ENCODE peak calls at places on chromosomes 6 and 20, in seven cellular contexts. X is astrocyte of the spinal cord, O is fibroblast of lung, I is cardiac muscle cell, R is foreskin keratinocyte, W is MCF 10A, G is HFF-Myc. N is an unnamed sample.
A peak's percentile ranks its signal among the peaks of the same experiment; 100 is the strongest.

GRCh38 chr6:4032475-4032874 is 46.5 kb downstream of the FAM217A start:
- DNase-seq in X (no peak), O (no peak), I (no peak), R (no peak), W (no peak), G (no peak), N (no peak)

GRCh38 chr6:78487401-78487800 is 379.9 kb upstream of the IRAK1BP1 start:
- DNase-seq in X (no peak), O (no peak), I (no peak), R (peak; percentile 37), W (no peak), G (no peak), N (no peak)

GRCh38 chr6:5718231-5718947 is 288.3 kb downstream of the NRN1 start:
- DNase-seq in X (no peak), O (no peak), I (no peak), R (no peak), W (no peak), G (no peak), N (peak; percentile 29)

GRCh38 chr6:158020272-158020711 is 38.6 kb downstream of the SYNJ2 start:
- DNase-seq in X (no peak), O (no peak), I (no peak), R (no peak), W (no peak), G (no peak), N (no peak)

GRCh38 chr6:44456070-44456965 is 68.8 kb downstream of the CDC5L start:
- DNase-seq in X (peak; percentile 55), O (peak; percentile 61), I (peak; percentile 73), R (peak; percentile 30), W (peak; percentile 76), G (peak; percentile 25), N (no peak)

GRCh38 chr6:88641178-88641903 is 322.1 kb downstream of the RNGTT start:
- DNase-seq in X (no peak), O (peak; percentile 45), I (no peak), R (peak; percentile 13), W (no peak), G (no peak), N (no peak)

GRCh38 chr20:37524221-37524700 is 3.2 kb downstream of the NNAT start:
- DNase-seq in X (no peak), O (no peak), I (no peak), R (no peak), W (no peak), G (no peak), N (no peak)

GRCh38 chr20:37741055-37741454 is 47.2 kb downstream of the CTNNBL1 start:
- DNase-seq in X (peak; percentile 46), O (peak; percentile 35), I (peak; percentile 32), R (peak; percentile 48), W (peak; percentile 24), G (no peak), N (no peak)

GRCh38 chr6:115783402-115784061 is 277.2 kb downstream of the FRK start:
- DNase-seq in X (peak; percentile 64), O (peak; percentile 1), I (peak; percentile 44), R (peak; percentile 8), W (peak; percentile 28), G (no peak), N (no peak)

GRCh38 chr6:112680076-112680475 is 332.9 kb downstream of the RFPL4B start:
- DNase-seq in X (peak; percentile 37), O (no peak), I (no peak), R (no peak), W (no peak), G (no peak), N (no peak)

GRCh38 chr20:1809611-1810510 is 85.3 kb upstream of the SIRPA start:
- DNase-seq in X (peak; percentile 49), O (no peak), I (no peak), R (peak; percentile 94), W (no peak), G (no peak), N (peak; percentile 52)

GRCh38 chr20:57008217-57008616 is 258.2 kb downstream of the BMP7 start:
- DNase-seq in X (no peak), O (no peak), I (no peak), R (peak; percentile 67), W (no peak), G (no peak), N (no peak)

GRCh38 chr6:4774296-4774695 is 1.9 kb upstream of the CDYL start:
- DNase-seq in X (no peak), O (no peak), I (no peak), R (no peak), W (no peak), G (no peak), N (no peak)

GRCh38 chr20:20552076-20552475 is 160.4 kb downstream of the RALGAPA2 start:
- DNase-seq in X (no peak), O (no peak), I (no peak), R (no peak), W (no peak), G (no peak), N (no peak)

GRCh38 chr20:19742974-19743649 is 14.9 kb upstream of the RIN2 start:
- DNase-seq in X (no peak), O (no peak), I (no peak), R (no peak), W (no peak), G (no peak), N (no peak)

GRCh38 chr6:42754759-42755158 is 8.9 kb upstream of the TBCC start:
- DNase-seq in X (no peak), O (no peak), I (no peak), R (no peak), W (no peak), G (no peak), N (no peak)

GRCh38 chr6:112827793-112828192 is 480.7 kb downstream of the RFPL4B start:
- DNase-seq in X (no peak), O (no peak), I (peak; percentile 22), R (no peak), W (no peak), G (no peak), N (no peak)

GRCh38 chr20:5510446-5510845 is 193.7 kb upstream of the PROKR2 start:
- DNase-seq in X (peak; percentile 3), O (no peak), I (no peak), R (no peak), W (no peak), G (no peak), N (no peak)

GRCh38 chr6:169807699-169808607 is 56.5 kb downstream of the ERMARD start:
- DNase-seq in X (no peak), O (no peak), I (no peak), R (no peak), W (no peak), G (no peak), N (peak; percentile 36)

GRCh38 chr20:61387204-61387958 is 135.3 kb downstream of the CDH4 start:
- DNase-seq in X (peak; percentile 54), O (peak; percentile 51), I (peak; percentile 17), R (peak; percentile 69), W (peak; percentile 78), G (peak; percentile 25), N (no peak)

DNA sequence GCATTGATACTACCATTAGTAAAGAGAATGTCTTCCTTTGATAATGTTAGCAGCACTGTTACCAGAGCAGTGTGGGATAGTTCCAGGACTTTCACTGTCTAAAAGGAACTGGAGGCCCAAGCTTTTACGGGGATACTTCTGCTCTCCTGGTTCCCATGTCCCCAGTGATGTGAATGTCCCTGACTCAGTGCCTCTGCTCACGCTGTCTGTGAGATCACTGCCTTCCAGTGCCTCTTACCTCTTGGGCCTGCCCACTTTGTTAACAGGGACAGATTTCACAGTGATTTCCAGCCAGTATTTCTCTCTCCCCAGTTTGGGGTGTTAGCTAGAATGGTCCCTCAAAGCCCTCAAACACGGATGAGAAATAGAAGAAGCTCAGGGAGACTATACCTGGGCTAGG is 14.4 kb downstream of the PTPRA start:
- DNase-seq in X (no peak), O (no peak), I (no peak), R (no peak), W (no peak), G (no peak), N (no peak)
- TF ChIP-seq CTCF in X (no peak), O (no peak), I (no peak), R (no peak), W (no peak), G (no peak), N (no peak)

GRCh38 chr6:69732640-69733039 is 64.2 kb downstream of the LMBRD1 start:
- DNase-seq in X (peak; percentile 8), O (peak; percentile 40), I (peak; percentile 38), R (no peak), W (peak; percentile 4), G (no peak), N (no peak)
- TF ChIP-seq CTCF in X (no peak), O (no peak), I (peak; percentile 35), R (peak; percentile 49), W (peak; percentile 14), G (no peak), N (peak; percentile 57)

GRCh38 chr6:50180646-50181045 is 130.9 kb upstream of the DEFB112 start:
- DNase-seq in X (no peak), O (no peak), I (no peak), R (peak; percentile 2), W (no peak), G (no peak), N (no peak)

GRCh38 chr6:50187212-50188055 is 137.7 kb upstream of the DEFB112 start:
- DNase-seq in X (no peak), O (no peak), I (no peak), R (no peak), W (no peak), G (no peak), N (no peak)

DNA sequence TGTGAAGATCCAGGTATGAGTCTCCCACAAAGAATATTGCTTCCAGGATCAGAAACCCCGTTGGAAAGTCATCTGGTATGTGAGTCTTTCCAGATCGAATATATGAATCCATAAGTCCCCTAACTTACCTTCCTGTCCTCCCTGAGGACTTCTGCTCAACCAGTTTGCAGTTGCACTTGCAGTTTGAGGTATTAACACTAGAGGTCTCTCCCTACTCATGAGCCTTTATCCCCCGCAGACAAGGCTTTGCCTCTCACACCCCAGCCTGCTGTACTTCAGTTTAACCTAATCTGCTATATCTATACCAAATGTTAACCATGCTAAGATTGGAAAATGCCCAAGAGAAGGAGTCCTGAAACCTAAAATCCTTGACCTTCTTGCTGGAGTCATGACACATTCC is 135.3 kb upstream of the DEFB112 start:
- DNase-seq in X (no peak), O (peak; percentile 2), I (no peak), R (no peak), W (peak; percentile 37), G (no peak), N (no peak)
- TF ChIP-seq CTCF in X (no peak), O (no peak), I (no peak), R (peak; percentile 35), W (no peak), G (no peak), N (peak; percentile 67)

GRCh38 chr20:44800398-44801046 is 9.8 kb downstream of the RIMS4 start:
- DNase-seq in X (no peak), O (no peak), I (no peak), R (no peak), W (peak; percentile 20), G (no peak), N (no peak)
- TF ChIP-seq CTCF in X (peak; percentile 22), O (no peak), I (peak; percentile 38), R (peak; percentile 38), W (peak; percentile 23), G (peak; percentile 30), N (no peak)

GRCh38 chr20:25083773-25084615 is 2.1 kb upstream of the VSX1 start:
- DNase-seq in X (no peak), O (no peak), I (no peak), R (peak; percentile 16), W (no peak), G (no peak), N (peak; percentile 69)
- TF ChIP-seq CTCF in X (no peak), O (peak; percentile 10), I (no peak), R (no peak), W (no peak), G (no peak), N (peak; percentile 74)

GRCh38 chr6:140434761-140435160 is 1060.3 kb upstream of the CITED2 start:
- DNase-seq in X (no peak), O (no peak), I (no peak), R (peak; percentile 88), W (no peak), G (no peak), N (no peak)
- TF ChIP-seq CTCF in X (no peak), O (no peak), I (no peak), R (no peak), W (no peak), G (no peak), N (no peak)